ENCODE peak calls at places on chromosomes 1 and 21, in five cellular contexts. One of them, this sample, is unnamed.

GRCh38 chr1:148290881-148291280 is 138.8 kb upstream of the NBPF11 start:
- DNase-seq in NAMALWA: no peak
- DNase-seq in ovary: no peak
- DNase-seq in hippocampal formation: no peak
- DNase-seq in head of caudate nucleus: no peak
- DNase-seq in this sample: no peak

GRCh38 chr1:156865865-156866678 is 5.4 kb downstream of the NTRK1 start:
- DNase-seq in head of caudate nucleus: no peak
- DNase-seq in NAMALWA: no peak
- DNase-seq in ovary: no peak
- DNase-seq in hippocampal formation: no peak
- DNase-seq in this sample: no peak

GRCh38 chr1:118104956-118105355 is 80.1 kb downstream of the SPAG17 start:
- DNase-seq in head of caudate nucleus: no peak
- DNase-seq in NAMALWA: no peak
- DNase-seq in ovary: no peak
- DNase-seq in hippocampal formation: no peak
- DNase-seq in this sample: no peak

GRCh38 chr1:216047821-216048220 is 375.4 kb downstream of the USH2A start:
- DNase-seq in NAMALWA: no peak
- DNase-seq in hippocampal formation: peak
- DNase-seq in head of caudate nucleus: no peak
- DNase-seq in ovary: no peak
- DNase-seq in this sample: no peak

GRCh38 chr1:228801068-228801467 is 65.8 kb downstream of the RHOU start:
- DNase-seq in ovary: no peak
- DNase-seq in NAMALWA: no peak
- DNase-seq in head of caudate nucleus: no peak
- DNase-seq in hippocampal formation: no peak
- DNase-seq in this sample: no peak

GRCh38 chr1:101253976-101254660 is 17.3 kb downstream of the S1PR1 start:
- DNase-seq in NAMALWA: no peak
- DNase-seq in hippocampal formation: no peak
- DNase-seq in ovary: no peak
- DNase-seq in head of caudate nucleus: no peak
- DNase-seq in this sample: no peak

GRCh38 chr1:27227765-27228164 is 6.7 kb upstream of the WDTC1 start:
- DNase-seq in ovary: no peak
- DNase-seq in head of caudate nucleus: no peak
- DNase-seq in NAMALWA: no peak
- DNase-seq in hippocampal formation: no peak
- DNase-seq in this sample: no peak

GRCh38 chr1:236315092-236315491 is 33.3 kb upstream of the ERO1B start:
- DNase-seq in NAMALWA: no peak
- DNase-seq in hippocampal formation: no peak
- DNase-seq in head of caudate nucleus: no peak
- DNase-seq in ovary: no peak
- DNase-seq in this sample: no peak

GRCh38 chr1:236143104-236143948 is 987 bp downstream of the GPR137B start:
- DNase-seq in ovary: peak
- DNase-seq in hippocampal formation: peak
- DNase-seq in head of caudate nucleus: peak
- DNase-seq in NAMALWA: no peak
- DNase-seq in this sample: no peak

GRCh38 chr1:212034516-212035122 is 738 bp downstream of the INTS7 start:
- DNase-seq in head of caudate nucleus: peak
- DNase-seq in NAMALWA: no peak
- DNase-seq in hippocampal formation: no peak
- DNase-seq in ovary: no peak
- DNase-seq in this sample: no peak

GRCh38 chr1:10724052-10724494 is 72.4 kb downstream of the CASZ1 start:
- DNase-seq in head of caudate nucleus: no peak
- DNase-seq in hippocampal formation: no peak
- DNase-seq in ovary: no peak
- DNase-seq in NAMALWA: no peak
- DNase-seq in this sample: peak

GRCh38 chr1:235648407-235648907 is 1.1 kb downstream of the GNG4 start:
- DNase-seq in ovary: peak
- DNase-seq in NAMALWA: no peak
- DNase-seq in head of caudate nucleus: peak
- DNase-seq in hippocampal formation: no peak
- DNase-seq in this sample: peak

GRCh38 chr1:119660253-119661078 is 12.4 kb upstream of the ZNF697 start:
- DNase-seq in hippocampal formation: no peak
- DNase-seq in head of caudate nucleus: no peak
- DNase-seq in NAMALWA: no peak
- DNase-seq in ovary: no peak
- DNase-seq in this sample: no peak

GRCh38 chr21:32921632-32922230 is 104.0 kb upstream of the OLIG2 start:
- DNase-seq in ovary: no peak
- DNase-seq in hippocampal formation: no peak
- DNase-seq in head of caudate nucleus: peak
- DNase-seq in NAMALWA: peak
- DNase-seq in this sample: no peak